ENCODE peak calls at places on chromosomes 16 and 17, in six cellular contexts. R is HepG2, N is H1, G is GM12892, H is K562, P is GM12878. T is an unnamed sample.

GRCh38 chr16:8753411-8754054 is 43.9 kb downstream of the TMEM186 start:
- DNase-seq in H (no peak), R (no peak), P (no peak), N (no peak), G (no peak), T (no peak)

GRCh38 chr16:56401482-56401881 is 23.9 kb downstream of the AMFR start:
- DNase-seq in R (peak), G (no peak), P (no peak), N (no peak), H (peak), T (peak)

GRCh38 chr17:38703742-38704644 is 1.1 kb upstream of the MLLT6 start:
- DNase-seq in P (no peak), N (peak), H (peak), G (peak), R (peak), T (peak)

GRCh38 chr17:28897769-28898259 is 281 bp upstream of the FLOT2 start:
- DNase-seq in H (no peak), P (no peak), R (no peak), G (no peak), N (no peak), T (no peak)

GRCh38 chr16:47033176-47033575 is 59.7 kb upstream of the DNAJA2 start:
- DNase-seq in G (no peak), R (no peak), N (no peak), H (no peak), P (no peak), T (no peak)

GRCh38 chr17:64015447-64015846 is 5.0 kb downstream of the ICAM2 start:
- DNase-seq in H (no peak), R (no peak), N (no peak), G (no peak), P (no peak), T (no peak)

GRCh38 chr16:47285001-47285400 is 141.3 kb upstream of the NETO2 start:
- DNase-seq in N (no peak), G (no peak), R (no peak), P (no peak), H (no peak), T (no peak)

GRCh38 chr16:13919330-13919682 is 648 bp upstream of the ERCC4 start:
- DNase-seq in P (no peak), G (no peak), H (peak), N (no peak), R (peak), T (no peak)

GRCh38 chr17:51263001-51263400 is 2.7 kb downstream of the UTP18 start:
- DNase-seq in P (no peak), G (no peak), R (no peak), N (no peak), H (no peak), T (no peak)

GRCh38 chr16:77336637-77337036 is 98.2 kb downstream of the ADAMTS18 start:
- DNase-seq in R (no peak), H (no peak), P (no peak), N (peak), G (no peak), T (no peak)

GRCh38 chr16:66205287-66206167 is 161.0 kb upstream of the CDH5 start:
- DNase-seq in P (no peak), H (no peak), R (no peak), G (no peak), N (no peak), T (no peak)
- TF ChIP-seq TAF1 in P (no peak), H (no peak), R (no peak), G (no peak), N (no peak), T (no peak)

GRCh38 chr16:3020604-3021448 is 658 bp downstream of the TNFRSF12A start:
- DNase-seq in N (peak), P (no peak), R (peak), H (peak), G (no peak), T (no peak)

GRCh38 chr16:3021449-3022207 is 1.5 kb downstream of the TNFRSF12A start:
- DNase-seq in G (no peak), P (no peak), H (peak), N (peak), R (peak), T (peak)

GRCh38 chr16:3023415-3023668 is 400 bp downstream of the HCFC1R1 start:
- DNase-seq in R (no peak), N (no peak), P (no peak), H (peak), G (no peak), T (no peak)

GRCh38 chr16:3022697-3023414 is 886 bp downstream of the HCFC1R1 start:
- DNase-seq in N (no peak), G (no peak), H (no peak), R (no peak), P (no peak), T (no peak)

DNA sequence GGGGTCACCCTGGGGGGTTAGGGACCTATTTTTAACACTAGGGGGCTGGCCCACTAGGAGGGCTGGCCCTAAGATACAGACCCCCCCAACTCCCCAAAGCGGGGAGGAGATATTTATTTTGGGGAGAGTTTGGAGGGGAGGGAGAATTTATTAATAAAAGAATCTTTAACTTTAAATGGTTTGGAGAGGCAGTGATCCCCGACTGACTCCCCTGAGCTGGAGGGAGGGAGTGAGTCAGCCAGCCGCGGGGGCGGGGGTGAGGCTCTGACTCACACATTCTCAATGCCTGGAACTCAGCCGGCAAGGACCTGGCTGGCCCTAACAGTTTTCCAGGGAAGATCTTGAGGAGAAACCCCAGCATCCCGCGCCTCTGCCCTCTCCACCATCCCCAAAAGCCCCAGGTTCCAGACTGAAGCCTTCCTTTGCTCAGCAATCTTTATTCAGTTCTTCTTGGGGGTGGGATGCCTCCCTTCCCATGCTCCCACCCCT is 1.5 kb downstream of the HCFC1R1 start:
- DNase-seq in H (peak), R (peak), N (no peak), G (no peak), P (no peak), T (no peak)
- TF ChIP-seq POLR2A in H (no peak), R (peak), N (no peak), G (no peak), P (no peak), T (no peak)

GRCh38 chr17:78174870-78175642 is 6.7 kb downstream of the SYNGR2 start:
- DNase-seq in H (no peak), R (no peak), P (no peak), G (no peak), N (no peak), T (no peak)
- TF ChIP-seq TAF1 in H (no peak), R (no peak), P (no peak), G (no peak), N (no peak), T (no peak)

GRCh38 chr17:57691939-57692338 is 53.2 kb downstream of the CCDC182 start:
- DNase-seq in R (no peak), P (no peak), N (no peak), H (no peak), G (no peak), T (no peak)

GRCh38 chr17:57685499-57686132 is 59.5 kb downstream of the CCDC182 start:
- DNase-seq in R (no peak), N (no peak), G (no peak), H (no peak), P (no peak), T (no peak)

GRCh38 chr17:57687642-57688041 is 57.5 kb downstream of the CCDC182 start:
- DNase-seq in N (no peak), R (no peak), P (no peak), H (no peak), G (no peak), T (no peak)

GRCh38 chr17:57692770-57693169 is 52.3 kb downstream of the CCDC182 start:
- DNase-seq in H (no peak), G (no peak), R (no peak), N (no peak), P (no peak), T (no peak)

GRCh38 chr17:57689254-57689653 is 55.8 kb downstream of the CCDC182 start:
- DNase-seq in P (no peak), R (no peak), G (no peak), N (no peak), H (no peak), T (no peak)
- TF ChIP-seq POLR2A in P (no peak), R (no peak), G (no peak), N (no peak), H (no peak), T (no peak)

GRCh38 chr17:42702446-42702845 is 20.1 kb downstream of the CNTNAP1 start:
- DNase-seq in G (no peak), H (no peak), R (no peak), P (no peak), N (no peak), T (peak)
- TF ChIP-seq TAF1 in G (no peak), H (no peak), R (no peak), P (no peak), N (no peak), T (no peak)

GRCh38 chr16:25051446-25052160 is 36.4 kb upstream of the ARHGAP17 start:
- DNase-seq in N (no peak), P (no peak), H (no peak), R (no peak), G (no peak), T (no peak)
- TF ChIP-seq POLR2A in N (no peak), P (no peak), H (no peak), R (no peak), G (no peak), T (no peak)

DNA sequence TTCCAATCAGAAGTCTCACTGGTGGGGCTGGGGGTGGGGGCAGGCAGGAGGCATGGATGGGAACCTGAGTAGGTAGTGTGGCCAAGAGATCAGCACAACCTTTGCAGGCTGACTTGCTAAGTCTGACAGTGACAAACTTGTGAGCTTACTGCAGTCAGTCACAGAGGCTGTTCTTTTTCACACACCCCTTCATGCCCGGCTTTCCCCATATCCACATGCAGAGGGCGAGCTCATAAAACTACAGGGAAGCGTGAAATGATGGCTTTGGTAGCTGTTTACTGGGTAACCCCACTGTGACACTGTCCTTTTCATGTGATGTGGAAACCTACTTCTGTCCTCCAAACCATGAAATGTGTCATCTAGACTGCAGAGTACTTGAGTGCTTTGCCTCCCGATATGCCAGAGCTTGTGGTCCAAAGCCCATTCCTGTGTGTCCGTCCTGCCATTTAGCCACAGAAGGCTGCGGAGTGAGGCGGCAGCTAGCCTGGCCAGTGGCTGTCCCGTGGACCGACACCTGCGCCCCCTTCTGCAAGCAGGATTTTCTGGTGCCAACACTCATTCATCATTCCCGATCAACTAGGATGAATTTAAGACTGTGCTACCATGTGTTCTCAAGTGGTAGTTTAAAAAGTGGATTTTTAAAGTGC is 9.8 kb downstream of the GEMIN4 start:
- DNase-seq in H (no peak), N (no peak), G (no peak), P (no peak), R (no peak), T (no peak)
- TF ChIP-seq TAF1 in H (no peak), N (no peak), G (no peak), P (no peak), R (no peak), T (no peak)

GRCh38 chr16:21501869-21502667 is 97.3 kb upstream of the METTL9 start:
- DNase-seq in G (peak), H (peak), N (peak), R (peak), P (peak), T (peak)
- TF ChIP-seq POLR2A in G (peak), H (peak), N (peak), R (peak), P (peak), T (peak)

DNA sequence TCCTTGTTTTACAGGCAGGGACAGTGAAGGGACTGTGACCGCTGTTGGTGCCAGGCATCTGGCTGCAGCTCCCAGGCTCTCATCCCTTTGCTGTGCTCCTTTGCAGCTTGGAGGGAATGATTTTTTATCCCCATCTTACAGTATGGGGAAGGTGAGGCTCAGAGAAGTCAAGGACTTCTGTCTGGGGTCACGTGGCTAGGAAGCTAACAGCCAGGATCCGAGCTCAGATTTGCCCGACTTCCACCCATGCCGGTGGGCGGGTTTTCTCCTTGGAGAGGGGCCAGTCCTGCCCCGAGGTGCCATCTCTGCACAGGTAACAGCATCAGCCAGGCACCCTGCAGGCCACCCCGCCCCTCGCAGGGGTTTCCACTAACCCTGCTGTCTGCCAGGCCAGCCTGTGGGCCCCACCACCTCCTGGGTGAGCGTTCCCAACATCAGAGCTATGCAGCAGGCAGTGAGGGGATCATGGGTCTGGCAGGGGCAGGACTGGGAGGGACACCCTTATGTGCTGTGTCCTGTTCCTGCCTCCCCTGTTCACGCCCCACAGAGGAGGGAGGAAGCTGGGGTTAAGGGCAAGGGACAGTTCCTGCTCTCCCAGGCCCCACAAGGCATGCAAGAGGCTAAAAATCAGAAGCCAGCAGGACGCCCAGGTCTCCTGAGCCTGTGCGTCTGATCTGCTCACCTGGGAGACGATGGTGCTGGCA is 25.4 kb downstream of the JPH3 start:
- DNase-seq in H (no peak), G (no peak), R (no peak), P (no peak), N (no peak), T (no peak)
- TF ChIP-seq TAF1 in H (no peak), G (no peak), R (no peak), P (no peak), N (no peak), T (no peak)

T was measured in GM12891.